ENCODE peak calls at places on chromosome 7, in four cellular contexts. X is SK-N-SH, U is K562, C is GM12878. T is an unnamed sample.
A peak's percentile ranks its signal among the peaks of the same experiment; 100 is the strongest.

GRCh38 chr7:106462365-106462859 is 177.6 kb upstream of the NAMPT start:
- DNase-seq in U (peak; percentile 59), X (peak; percentile 12), C (peak; percentile 39), T (peak; percentile 10)

GRCh38 chr7:137592232-137592896 is 248.8 kb upstream of the PTN start:
- DNase-seq in C (no peak), U (peak; percentile 76), X (peak; percentile 74), T (peak; percentile 46)

GRCh38 chr7:127803626-127804025 is 151.6 kb downstream of the SND1 start:
- DNase-seq in X (peak; percentile 42), C (no peak), U (peak; percentile 24), T (no peak)

GRCh38 chr7:44797329-44798258 is 1.1 kb downstream of the PPIA start:
- DNase-seq in C (no peak), U (peak; percentile 78), X (peak; percentile 86), T (peak; percentile 79)

GRCh38 chr7:129354428-129355157 is 79.6 kb upstream of the STRIP2 start:
- DNase-seq in C (no peak), X (no peak), U (no peak), T (no peak)

GRCh38 chr7:70259497-70259896 is 661.2 kb downstream of the AUTS2 start:
- DNase-seq in X (no peak), U (no peak), C (no peak), T (no peak)

GRCh38 chr7:30799206-30799975 is 28.2 kb downstream of the MINDY4 start:
- DNase-seq in C (peak; percentile 84), U (no peak), X (no peak), T (no peak)

GRCh38 chr7:97982647-97983046 is 7.3 kb downstream of the OCM2 start:
- DNase-seq in C (no peak), X (no peak), U (no peak), T (no peak)

GRCh38 chr7:10908600-10908999 is 65.1 kb upstream of the PHF14 start:
- DNase-seq in X (no peak), U (no peak), C (no peak), T (no peak)

GRCh38 chr7:108310351-108310750 is 145.9 kb downstream of the NRCAM start:
- DNase-seq in U (no peak), C (no peak), X (no peak), T (no peak)

GRCh38 chr7:156585025-156585648 is 55.4 kb upstream of the RNF32 start:
- DNase-seq in X (no peak), U (no peak), C (no peak), T (no peak)

GRCh38 chr7:9516672-9517071 is 1083.3 kb downstream of the NXPH1 start:
- DNase-seq in U (no peak), X (no peak), C (no peak), T (no peak)

GRCh38 chr7:11195502-11195901 is 221.8 kb downstream of the PHF14 start:
- DNase-seq in U (no peak), C (no peak), X (no peak), T (no peak)

GRCh38 chr7:88919484-88920131 is 124.1 kb upstream of the TEX47 start:
- DNase-seq in X (no peak), C (no peak), U (no peak), T (no peak)

GRCh38 chr7:135512135-135512887 is 2.4 kb upstream of the CNOT4 start:
- DNase-seq in C (peak; percentile 37), X (peak; percentile 68), U (peak; percentile 77), T (peak; percentile 78)

GRCh38 chr7:90629306-90629918 is 33.3 kb downstream of the CDK14 start:
- DNase-seq in C (peak; percentile 45), U (peak; percentile 43), X (peak; percentile 68), T (peak; percentile 46)

GRCh38 chr7:657565-658119 is 68.9 kb upstream of the DNAAF5 start:
- DNase-seq in U (no peak), C (no peak), X (no peak), T (no peak)

GRCh38 chr7:135558881-135559280 is 1.2 kb downstream of the NUP205 start:
- DNase-seq in C (no peak), X (no peak), U (no peak), T (no peak)

GRCh38 chr7:16046045-16046444 is 359.6 kb upstream of the MEOX2 start:
- DNase-seq in X (no peak), C (no peak), U (no peak), T (no peak)

GRCh38 chr7:127581716-127582115 is 3.7 kb downstream of the GCC1 start:
- DNase-seq in X (no peak), U (no peak), C (no peak), T (no peak)

GRCh38 chr7:2811476-2812118 is 32.5 kb downstream of the GNA12 start:
- DNase-seq in X (no peak), C (no peak), U (no peak), T (peak; percentile 70)

GRCh38 chr7:36788814-36789470 is 64.6 kb upstream of the AOAH start:
- DNase-seq in C (no peak), U (no peak), X (peak; percentile 16), T (no peak)
- TF ChIP-seq JUND in C (no peak), U (no peak), X (no peak), T (no peak)

DNA sequence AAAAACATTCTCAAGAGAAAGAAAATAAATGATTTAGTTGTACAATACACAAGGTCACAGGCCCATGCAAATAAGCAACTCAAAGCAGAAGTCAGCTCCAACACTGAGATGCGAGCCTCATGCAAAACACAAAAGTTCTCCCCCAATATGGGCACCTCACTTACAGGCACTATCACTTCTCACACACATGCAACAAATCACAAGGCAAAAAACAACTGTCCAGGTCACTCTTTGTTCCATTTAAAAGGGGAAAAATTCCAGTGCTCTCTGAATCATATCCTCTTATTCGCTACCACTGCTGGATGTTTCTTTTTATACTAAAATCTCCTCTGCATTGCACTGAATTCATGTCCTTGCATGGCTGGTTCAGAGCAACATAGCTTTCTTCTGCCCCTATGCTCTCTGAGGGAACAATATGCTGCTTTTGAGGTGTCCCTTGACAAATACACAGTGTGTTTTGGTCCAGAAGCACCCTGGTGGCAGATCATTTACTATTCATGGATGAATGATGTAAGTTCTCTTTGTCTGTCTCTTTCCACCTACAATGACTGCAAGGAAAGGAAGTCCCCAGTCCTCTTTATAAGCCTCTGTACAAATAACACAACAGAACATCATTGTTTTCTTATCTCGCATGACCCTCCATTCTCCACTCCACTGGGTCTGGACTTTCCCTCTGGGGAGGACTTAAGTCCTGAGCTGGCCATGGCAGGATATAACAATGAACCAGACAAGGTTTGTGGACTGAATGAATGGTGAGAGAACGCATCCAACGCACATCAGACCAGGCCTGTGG is 85.4 kb upstream of the GSDME start:
- DNase-seq in X (no peak), C (no peak), U (no peak), T (peak; percentile 93)
- TF ChIP-seq SMC3 in X (no peak), C (peak; percentile 15), U (no peak), T (no peak)

DNA sequence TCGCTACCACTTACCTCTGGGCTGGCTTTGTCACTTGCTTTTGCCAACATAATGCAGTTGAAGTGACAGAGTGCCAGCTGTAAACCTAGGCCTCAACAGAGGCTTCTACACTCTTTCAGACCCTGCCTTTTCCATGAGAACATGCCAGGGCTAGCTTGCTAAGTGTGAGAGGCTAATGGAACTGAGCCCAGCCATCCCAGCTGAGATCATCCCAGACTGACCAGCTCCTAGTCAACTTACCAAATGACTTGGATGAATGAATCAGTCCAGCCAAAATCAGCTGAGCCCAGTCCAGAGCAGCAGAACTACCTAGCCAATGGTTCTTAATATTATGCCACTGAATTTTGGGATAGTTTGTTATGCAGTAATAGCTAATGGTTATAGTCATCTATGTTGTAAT is 34.7 kb upstream of the MKLN1 start:
- DNase-seq in X (no peak), C (no peak), U (no peak), T (no peak)
- TF ChIP-seq JUND in X (no peak), C (no peak), U (no peak), T (no peak)

DNA sequence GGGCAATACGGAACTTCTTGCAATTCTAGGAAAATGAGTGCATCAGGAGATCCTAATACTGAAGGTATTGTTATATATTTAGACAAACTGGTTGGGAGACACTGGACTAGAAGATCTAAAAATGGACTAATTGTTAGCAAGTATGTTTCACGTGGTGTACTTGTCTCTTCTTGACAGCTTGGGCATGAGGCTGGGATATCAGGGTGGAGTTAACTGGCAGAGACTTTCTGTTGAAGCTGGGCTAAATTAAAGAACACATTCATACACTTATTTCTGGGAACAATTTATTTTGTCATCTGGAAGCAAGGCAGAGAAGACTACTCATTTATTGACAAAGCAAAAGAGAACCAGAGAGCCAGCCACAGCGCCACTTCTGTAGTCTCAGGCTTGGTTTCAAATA is 25.9 kb downstream of the TYW1 start:
- DNase-seq in X (no peak), U (no peak), C (no peak), T (no peak)
- TF ChIP-seq SMC3 in X (no peak), U (no peak), C (no peak), T (no peak)

GRCh38 chr7:94562525-94562924 is 52.9 kb downstream of the CASD1 start:
- DNase-seq in C (no peak), X (no peak), U (no peak), T (no peak)
- TF ChIP-seq JUND in C (no peak), X (no peak), U (no peak), T (no peak)

GRCh38 chr7:51263631-51264484 is 52.8 kb downstream of the COBL start:
- DNase-seq in C (no peak), X (no peak), U (no peak), T (no peak)
- TF ChIP-seq SMC3 in C (no peak), X (no peak), U (no peak), T (no peak)

GRCh38 chr7:154183482-154183881 is 131.3 kb downstream of the DPP6 start:
- DNase-seq in C (no peak), U (no peak), X (peak; percentile 37), T (no peak)

GRCh38 chr7:154186811-154187210 is 134.6 kb downstream of the DPP6 start:
- DNase-seq in C (no peak), U (no peak), X (no peak), T (no peak)

GRCh38 chr7:154183946-154184345 is 131.7 kb downstream of the DPP6 start:
- DNase-seq in U (no peak), C (no peak), X (peak; percentile 57), T (no peak)

GRCh38 chr7:154182361-154182760 is 130.2 kb downstream of the DPP6 start:
- DNase-seq in U (no peak), C (no peak), X (peak; percentile 44), T (no peak)

GRCh38 chr7:154188330-154188729 is 136.1 kb downstream of the DPP6 start:
- DNase-seq in C (no peak), U (no peak), X (no peak), T (no peak)
- TF ChIP-seq JUND in C (no peak), U (no peak), X (no peak), T (no peak)

T was measured in HepG2.